ENCODE peak calls at places on chromosomes 11 and 22, in four cellular contexts. F is foreskin fibroblast, A is fibroblast of pulmonary artery, S is neural progenitor cell. G is an unnamed sample.

GRCh38 chr22:44935724-44936123 is 74.1 kb downstream of the PHF21B start:
- DNase-seq in A (no peak), S (no peak), F (no peak), G (no peak)

GRCh38 chr22:24175160-24175808 is 6.0 kb upstream of the SUSD2 start:
- DNase-seq in A (peak; percentile 81), S (peak; percentile 85), F (peak; percentile 61), G (peak; percentile 73)

GRCh38 chr22:48177591-48177990 is 1415.1 kb downstream of the TBC1D22A start:
- DNase-seq in S (no peak), A (no peak), F (no peak), G (no peak)

GRCh38 chr11:64334764-64335741 is 5.0 kb upstream of the CCDC88B start:
- DNase-seq in S (peak; percentile 51), F (peak; percentile 95), A (peak; percentile 81), G (peak; percentile 75)

GRCh38 chr11:109267293-109268095 is 154.5 kb upstream of the C11orf87 start:
- DNase-seq in S (no peak), F (no peak), A (peak; percentile 1), G (no peak)

GRCh38 chr11:65381721-65382035 is 768 bp downstream of the SLC25A45 start:
- DNase-seq in S (no peak), A (no peak), F (peak; percentile 41), G (no peak)

GRCh38 chr11:44005076-44005800 is 42.5 kb upstream of the ACCSL start:
- DNase-seq in S (peak; percentile 77), A (no peak), F (no peak), G (no peak)

GRCh38 chr22:29216873-29217666 is 11.4 kb downstream of the EMID1 start:
- DNase-seq in F (peak; percentile 24), A (peak; percentile 75), S (no peak), G (no peak)

GRCh38 chr22:21659864-21660525 is 5.8 kb upstream of the PPIL2 start:
- DNase-seq in A (no peak), F (no peak), S (no peak), G (no peak)

GRCh38 chr11:29432719-29433325 is 584.0 kb downstream of the KCNA4 start:
- DNase-seq in A (peak; percentile 44), S (peak; percentile 24), F (no peak), G (no peak)

GRCh38 chr11:3380706-3381570 is 2.0 kb upstream of the ZNF195 start:
- DNase-seq in S (peak; percentile 71), A (no peak), F (peak; percentile 54), G (no peak)

GRCh38 chr11:12008790-12009616 is 577 bp upstream of the DKK3 start:
- DNase-seq in F (peak; percentile 62), S (peak; percentile 89), A (peak; percentile 65), G (no peak)

GRCh38 chr22:49685686-49686085 is 142.0 kb downstream of the BRD1 start:
- DNase-seq in F (no peak), S (no peak), A (no peak), G (no peak)

GRCh38 chr11:103798029-103798428 is 238.4 kb upstream of the DDI1 start:
- DNase-seq in F (peak; percentile 69), S (no peak), A (peak; percentile 93), G (no peak)

GRCh38 chr11:10454902-10455631 is at the start of gene AMPD3:
- DNase-seq in S (peak; percentile 22), F (peak; percentile 94), A (peak; percentile 86), G (peak; percentile 61)

GRCh38 chr11:95144313-95145235 is 54.9 kb downstream of the ENDOD1 start:
- DNase-seq in F (no peak), S (no peak), A (no peak), G (no peak)

GRCh38 chr11:46238967-46239800 is 38.3 kb upstream of the CREB3L1 start:
- DNase-seq in S (peak; percentile 94), F (peak; percentile 86), A (peak; percentile 90), G (peak; percentile 84)

GRCh38 chr11:122097419-122098001 is 18.5 kb downstream of the BLID start:
- DNase-seq in A (peak; percentile 71), S (peak; percentile 16), F (no peak), G (no peak)

GRCh38 chr11:24453129-24453723 is 43.6 kb upstream of the LUZP2 start:
- DNase-seq in A (peak; percentile 2), F (no peak), S (no peak), G (no peak)

GRCh38 chr22:23381661-23382427 is 198.2 kb downstream of the IGLL1 start:
- DNase-seq in F (no peak), A (no peak), S (no peak), G (no peak)

GRCh38 chr11:65059959-65060824 is 1.8 kb upstream of the NAALADL1 start:
- DNase-seq in S (no peak), A (peak; percentile 18), F (no peak), G (no peak)

GRCh38 chr11:106286881-106287504 is 209.5 kb downstream of the AASDHPPT start:
- DNase-seq in S (peak; percentile 53), F (peak; percentile 20), A (no peak), G (no peak)

GRCh38 chr11:293852-294661 is 5.1 kb downstream of the PGGHG start:
- DNase-seq in A (no peak), S (no peak), F (no peak), G (peak; percentile 4)

GRCh38 chr11:115198301-115198700 is 305.9 kb downstream of the CADM1 start:
- DNase-seq in A (no peak), S (no peak), F (no peak), G (no peak)

GRCh38 chr22:30856699-30857098 is 111.9 kb downstream of the MORC2 start:
- DNase-seq in A (peak; percentile 25), F (no peak), S (no peak), G (no peak)

GRCh38 chr11:134164490-134165370 is 59.0 kb downstream of the NCAPD3 start:
- DNase-seq in S (peak; percentile 83), A (no peak), F (no peak), G (no peak)

GRCh38 chr11:61553373-61554171 is 27.3 kb downstream of the SYT7 start:
- DNase-seq in S (no peak), A (no peak), F (no peak), G (no peak)

GRCh38 chr11:78646564-78647185 is 72.0 kb upstream of the NARS2 start:
- DNase-seq in A (peak; percentile 51), S (peak; percentile 75), F (no peak), G (peak; percentile 73)

GRCh38 chr11:67120881-67121710 is 2.0 kb downstream of the KDM2A start:
- DNase-seq in F (peak; percentile 14), A (peak; percentile 44), S (no peak), G (no peak)

DNA sequence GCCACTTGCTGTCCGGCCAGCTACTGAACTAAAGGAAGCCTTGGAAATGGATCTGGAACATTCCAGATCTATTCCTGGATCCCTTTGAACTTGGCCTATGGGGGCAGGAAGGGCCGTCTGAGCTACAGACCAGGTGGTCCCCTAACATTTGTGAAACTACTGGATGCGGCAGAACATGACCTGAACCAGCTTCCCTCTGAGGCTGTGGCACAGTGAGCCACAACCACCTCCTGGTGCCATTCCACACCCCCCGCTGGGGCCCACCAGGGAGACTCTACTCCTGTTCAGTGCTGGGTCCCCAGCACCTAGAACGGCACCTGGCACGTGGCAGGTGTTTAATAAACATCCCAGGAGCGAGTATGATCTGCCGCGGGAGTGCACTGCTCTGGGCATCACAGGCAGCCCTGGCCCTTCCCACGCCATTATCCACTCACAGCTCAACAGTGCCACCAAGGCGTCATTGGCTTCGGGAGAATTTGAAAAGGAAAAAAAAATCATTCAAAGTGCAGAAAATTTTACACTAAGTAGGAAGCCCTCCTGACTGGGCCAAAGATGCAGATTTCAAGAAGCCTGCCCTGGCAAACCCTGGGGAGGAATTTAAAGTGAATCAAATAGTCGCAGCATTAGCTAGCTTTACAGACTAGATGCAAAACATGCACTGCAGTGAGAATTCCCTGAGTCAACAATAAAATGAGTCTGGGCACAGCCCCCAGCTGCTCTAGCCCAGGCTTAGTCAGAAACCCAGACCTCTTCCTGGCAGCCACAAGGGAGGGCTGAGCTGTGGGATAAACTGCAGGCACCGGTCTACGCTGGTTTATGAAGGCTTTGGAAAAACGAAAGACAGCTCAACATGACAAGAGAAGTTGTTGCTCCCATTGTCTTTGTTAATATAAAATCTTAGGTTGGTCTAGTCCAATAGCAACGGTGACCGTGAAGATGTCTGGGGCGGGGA is 14.3 kb upstream of the EFCAB6 start:
- DNase-seq in A (peak; percentile 65), S (no peak), F (peak; percentile 49), G (no peak)
- TF ChIP-seq CTCF in A (peak; percentile 5), S (no peak), F (peak; percentile 44), G (no peak)

GRCh38 chr11:74007691-74008372 is 1.1 kb downstream of the UCP3 start:
- DNase-seq in F (no peak), S (no peak), A (no peak), G (no peak)

GRCh38 chr11:74010306-74010981 is 1.6 kb upstream of the UCP3 start:
- DNase-seq in S (no peak), F (no peak), A (no peak), G (no peak)

GRCh38 chr11:74008373-74009229 is at the start of gene UCP3:
- DNase-seq in S (no peak), A (no peak), F (no peak), G (no peak)

GRCh38 chr11:74009675-74010305 is 905 bp upstream of the UCP3 start:
- DNase-seq in A (no peak), S (no peak), F (no peak), G (no peak)

DNA sequence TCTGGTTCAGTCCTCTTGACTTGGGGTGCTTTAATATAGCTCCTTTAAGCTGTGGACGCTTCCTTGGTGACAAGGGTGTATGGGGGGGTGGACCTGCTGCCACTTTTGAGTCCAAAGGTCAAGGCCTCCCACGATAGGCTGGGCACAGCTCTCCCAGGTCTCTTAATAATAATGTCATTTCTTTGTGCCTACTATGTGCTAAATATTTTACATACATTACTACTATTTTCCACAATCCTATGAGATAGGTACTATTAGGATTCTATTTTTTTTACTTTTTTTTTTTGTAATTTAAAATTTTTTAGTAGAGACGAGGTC is 304 bp upstream of the UCP3 start:
- DNase-seq in S (no peak), A (no peak), F (no peak), G (no peak)
- TF ChIP-seq CTCF in S (no peak), A (no peak), F (no peak), G (no peak)

GRCh38 chr11:70468256-70469230 is 70.2 kb downstream of the CTTN start:
- DNase-seq in F (no peak), S (no peak), A (no peak), G (no peak)

GRCh38 chr11:70472240-70472639 is 73.9 kb downstream of the CTTN start:
- DNase-seq in S (no peak), A (no peak), F (no peak), G (no peak)

GRCh38 chr11:70470127-70470526 is 71.8 kb downstream of the CTTN start:
- DNase-seq in F (peak; percentile 29), S (no peak), A (no peak), G (no peak)

GRCh38 chr11:70473186-70473872 is 75.0 kb downstream of the CTTN start:
- DNase-seq in F (no peak), S (no peak), A (no peak), G (no peak)

GRCh38 chr11:70471254-70471653 is 72.9 kb downstream of the CTTN start:
- DNase-seq in F (no peak), S (peak; percentile 78), A (peak; percentile 47), G (peak; percentile 33)
- TF ChIP-seq CTCF in F (peak; percentile 17), S (peak; percentile 54), A (peak; percentile 42), G (peak; percentile 51)

DNA sequence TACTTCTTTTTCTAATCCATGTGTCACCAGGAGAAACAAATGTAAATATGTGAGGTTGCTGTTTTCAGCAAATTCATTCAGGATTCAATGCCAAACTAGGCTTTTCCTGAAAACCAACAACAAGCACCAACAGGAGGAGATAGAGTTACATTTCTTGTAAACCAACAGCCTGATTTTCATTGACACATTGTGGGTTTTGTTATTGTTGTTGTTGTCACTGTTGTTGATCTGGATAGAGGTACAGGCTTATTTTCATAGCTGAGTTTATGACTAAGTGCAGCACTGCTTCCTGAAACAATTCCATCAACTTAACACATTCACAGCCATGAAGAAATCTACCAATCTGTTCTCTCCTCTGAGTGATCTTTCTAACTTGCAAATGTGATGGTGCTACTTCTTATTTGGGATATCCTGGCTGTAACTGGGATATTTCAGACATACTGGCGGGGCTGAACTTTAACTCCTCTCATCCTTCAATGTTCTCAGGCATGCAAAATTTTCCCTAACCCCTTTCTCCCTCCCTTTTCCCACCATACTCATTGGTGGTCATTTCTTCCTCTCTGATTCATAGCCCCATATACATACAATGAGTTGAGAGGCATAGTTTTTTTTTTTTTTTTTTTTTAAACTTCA is 65.5 kb downstream of the ME3 start:
- DNase-seq in F (no peak), S (no peak), A (peak; percentile 49), G (no peak)
- TF ChIP-seq CTCF in F (no peak), S (no peak), A (peak; percentile 24), G (no peak)

G was measured in activated CD8-positive, alpha-beta T cell treated with anti-CD3 and anti-CD28 coated beads for 36 hours.